ENCODE peak calls at places on chromosomes 11 and 22, in four cellular contexts. B is fibroblast of lung, N is HEK293T, P is NT2/D1. K is an unnamed sample.

GRCh38 chr22:22397292-22397870 is 111.2 kb downstream of the ZNF280B start:
- DNase-seq in B (peak), N (no peak), P (no peak), K (peak)

GRCh38 chr11:119737678-119738439 is 8.9 kb upstream of the NECTIN1 start:
- DNase-seq in B (no peak), N (no peak), P (no peak), K (no peak)

GRCh38 chr11:47083913-47084312 is 92.8 kb downstream of the ARFGAP2 start:
- DNase-seq in B (peak), N (no peak), P (no peak), K (peak)

GRCh38 chr11:101797335-101797734 is 117.5 kb upstream of the CEP126 start:
- DNase-seq in B (peak), N (no peak), P (no peak), K (no peak)

GRCh38 chr11:69212121-69213110 is 56.7 kb downstream of the SMIM38 start:
- DNase-seq in B (no peak), N (no peak), P (no peak), K (no peak)

GRCh38 chr22:28955817-28956216 is 72.4 kb downstream of the ZNRF3 start:
- DNase-seq in B (peak), N (no peak), P (no peak), K (no peak)

GRCh38 chr22:43439368-43440102 is 27.7 kb downstream of the MPPED1 start:
- DNase-seq in B (no peak), N (no peak), P (no peak), K (no peak)

GRCh38 chr22:23569291-23569690 is 10.8 kb downstream of the IGLL1 start:
- DNase-seq in B (no peak), N (no peak), P (no peak), K (no peak)

GRCh38 chr22:45531944-45532631 is 29.4 kb downstream of the FBLN1 start:
- DNase-seq in B (no peak), N (no peak), P (no peak), K (no peak)

GRCh38 chr22:35522571-35523149 is 18.0 kb upstream of the RASD2 start:
- DNase-seq in B (no peak), N (no peak), P (no peak), K (no peak)

GRCh38 chr11:65491614-65492386 is 7.0 kb upstream of the MALAT1 start:
- DNase-seq in B (peak), N (no peak), P (no peak), K (no peak)

GRCh38 chr22:18997925-18998315 is 61.8 kb upstream of the PRODH start:
- DNase-seq in B (no peak), N (no peak), P (no peak), K (no peak)

GRCh38 chr22:35971418-35972119 is 57.1 kb downstream of the RBFOX2 start:
- DNase-seq in B (peak), N (peak), P (no peak), K (peak)

GRCh38 chr11:65646921-65647701 is 9.2 kb downstream of the SIPA1 start:
- DNase-seq in B (peak), N (no peak), P (no peak), K (peak)

GRCh38 chr22:44269757-44270555 is 42.8 kb downstream of the SHISAL1 start:
- DNase-seq in B (no peak), N (no peak), P (no peak), K (no peak)

GRCh38 chr11:59154585-59154984 is 11.9 kb downstream of the FAM111A start:
- DNase-seq in B (no peak), N (no peak), P (no peak), K (no peak)

GRCh38 chr11:16158426-16158994 is 197.8 kb downstream of the SOX6 start:
- DNase-seq in B (no peak), N (no peak), P (no peak), K (no peak)

GRCh38 chr22:41822289-41823057 is 10.4 kb upstream of the SREBF2 start:
- DNase-seq in B (peak), N (peak), P (no peak), K (no peak)

GRCh38 chr11:106644824-106645223 is 373.5 kb downstream of the GUCY1A2 start:
- DNase-seq in B (peak), N (no peak), P (no peak), K (no peak)

GRCh38 chr11:44030276-44030932 is 17.4 kb upstream of the ACCSL start:
- DNase-seq in B (peak), N (no peak), P (peak), K (peak)

GRCh38 chr11:198236-198806 is 5.4 kb downstream of the SCGB1C1 start:
- DNase-seq in B (no peak), N (no peak), P (no peak), K (no peak)